ENCODE peak calls at places on chromosomes 11 and 22, in eight cellular contexts. I, O, Y, C, P, L, X and Z are unnamed samples.

GRCh38 chr11:61896665-61897386 is 5.5 kb upstream of the FADS3 start:
- DNase-seq in Y (no peak), P (no peak), I (no peak), X (no peak), L (no peak), O (no peak), C (no peak), Z (no peak)

GRCh38 chr11:77884186-77884828 is 63.4 kb downstream of the AAMDC start:
- DNase-seq in C (no peak), O (no peak), I (no peak), Y (no peak), P (no peak), X (no peak), L (no peak), Z (no peak)

GRCh38 chr22:44171486-44172076 is 9.1 kb upstream of the PARVG start:
- DNase-seq in P (no peak), C (no peak), X (peak), O (no peak), L (no peak), Y (no peak), I (no peak), Z (no peak)

GRCh38 chr22:29202231-29203192 is 3.2 kb upstream of the EMID1 start:
- DNase-seq in L (peak), Y (peak), P (peak), I (peak), O (peak), X (peak), C (no peak), Z (no peak)

GRCh38 chr22:20114506-20115475 is 1.1 kb upstream of the RANBP1 start:
- DNase-seq in Y (no peak), P (peak), O (no peak), C (no peak), I (no peak), X (no peak), L (no peak), Z (no peak)

GRCh38 chr11:33703771-33704170 is 3.1 kb upstream of the C11orf91 start:
- DNase-seq in Y (no peak), L (no peak), C (no peak), X (no peak), P (no peak), I (no peak), O (no peak), Z (no peak)

GRCh38 chr11:112173152-112173551 is 2.2 kb upstream of the BCO2 start:
- DNase-seq in I (no peak), L (no peak), Y (no peak), X (no peak), O (no peak), C (no peak), P (no peak), Z (no peak)

GRCh38 chr11:128451651-128452470 is 135.5 kb downstream of the ETS1 start:
- DNase-seq in C (peak), P (no peak), Y (peak), L (peak), X (peak), O (peak), I (peak), Z (no peak)

GRCh38 chr11:47923667-47924066 is 56.7 kb upstream of the PTPRJ start:
- DNase-seq in I (no peak), Y (peak), P (no peak), X (peak), C (no peak), L (no peak), O (no peak), Z (no peak)

GRCh38 chr11:46338988-46339666 is 8.1 kb upstream of the DGKZ start:
- DNase-seq in L (no peak), Y (peak), P (no peak), C (no peak), I (no peak), O (no peak), X (no peak), Z (peak)

GRCh38 chr22:31106001-31106571 is 1.3 kb downstream of the SELENOM start:
- DNase-seq in O (no peak), X (no peak), C (no peak), L (no peak), I (no peak), P (no peak), Y (no peak), Z (no peak)

GRCh38 chr11:21429401-21429800 is 760.0 kb downstream of the NELL1 start:
- DNase-seq in O (no peak), I (no peak), L (no peak), C (no peak), Y (no peak), X (no peak), P (no peak), Z (no peak)

GRCh38 chr11:69510471-69511357 is 29.3 kb downstream of the LINC01488 start:
- DNase-seq in X (no peak), L (no peak), I (no peak), P (no peak), O (no peak), Y (no peak), C (no peak), Z (no peak)

GRCh38 chr11:119332111-119332765 is 2.1 kb upstream of the RNF26 start:
- DNase-seq in O (no peak), I (no peak), C (no peak), L (no peak), P (no peak), Y (no peak), X (no peak), Z (no peak)

GRCh38 chr22:39567135-39567946 is 3.2 kb upstream of the CACNA1I start:
- DNase-seq in C (no peak), O (no peak), P (no peak), Y (no peak), L (no peak), X (no peak), I (peak), Z (no peak)

GRCh38 chr11:130299978-130300377 is 14.7 kb downstream of the ZBTB44 start:
- DNase-seq in L (no peak), P (no peak), X (no peak), C (no peak), Y (no peak), O (no peak), I (no peak), Z (no peak)

GRCh38 chr11:61971177-61972111 is 4.0 kb upstream of the FTH1 start:
- DNase-seq in C (peak), O (peak), Y (peak), L (peak), P (peak), X (peak), I (peak), Z (peak)

GRCh38 chr11:62223095-62223494 is 14.6 kb downstream of the SCGB2A1 start:
- DNase-seq in C (no peak), X (no peak), Y (no peak), L (no peak), P (peak), I (no peak), O (no peak), Z (no peak)

GRCh38 chr11:122717264-122717867 is 61.8 kb downstream of the UBASH3B start:
- DNase-seq in C (no peak), L (no peak), Y (no peak), O (no peak), I (peak), X (no peak), P (no peak), Z (no peak)

GRCh38 chr22:46965552-46966494 is 203.4 kb downstream of the TBC1D22A start:
- DNase-seq in O (peak), I (no peak), P (no peak), X (no peak), L (no peak), Y (no peak), C (peak), Z (no peak)

GRCh38 chr11:123428221-123428631 is 1.8 kb upstream of the GRAMD1B start:
- DNase-seq in Y (no peak), P (no peak), I (no peak), X (no peak), C (no peak), L (no peak), O (peak), Z (no peak)

GRCh38 chr11:119207300-119207570 is 1.1 kb downstream of the CBL start:
- DNase-seq in X (no peak), P (no peak), O (no peak), Y (no peak), L (no peak), I (no peak), C (no peak), Z (no peak)

GRCh38 chr22:32744560-32744959 is 56.9 kb upstream of the TIMP3 start:
- DNase-seq in P (no peak), X (no peak), L (no peak), I (no peak), O (no peak), C (no peak), Y (no peak), Z (no peak)

GRCh38 chr11:96219981-96220623 is 122.9 kb downstream of the MAML2 start:
- DNase-seq in X (no peak), I (no peak), P (no peak), C (no peak), Y (no peak), O (no peak), L (no peak), Z (no peak)

GRCh38 chr22:26724414-26724813 is 67.0 kb downstream of the MIAT start:
- DNase-seq in X (no peak), O (no peak), I (no peak), L (no peak), Y (no peak), C (no peak), P (no peak), Z (no peak)

GRCh38 chr22:43208703-43209522 is 22.0 kb upstream of the TTLL12 start:
- DNase-seq in P (no peak), L (no peak), I (no peak), Y (no peak), C (no peak), X (no peak), O (no peak), Z (no peak)

GRCh38 chr22:24500251-24500820 is 5.2 kb downstream of the UPB1 start:
- DNase-seq in X (no peak), L (peak), O (no peak), C (no peak), I (no peak), Y (no peak), P (no peak), Z (no peak)

GRCh38 chr11:63277345-63277943 is 34.0 kb upstream of the SLC22A25 start:
- DNase-seq in P (no peak), C (no peak), I (no peak), Y (no peak), L (peak), X (no peak), O (no peak), Z (no peak)

GRCh38 chr11:92711913-92712312 is 257.5 kb upstream of the MTNR1B start:
- DNase-seq in O (no peak), I (no peak), L (no peak), Y (no peak), C (no peak), P (no peak), X (no peak), Z (no peak)

DNA sequence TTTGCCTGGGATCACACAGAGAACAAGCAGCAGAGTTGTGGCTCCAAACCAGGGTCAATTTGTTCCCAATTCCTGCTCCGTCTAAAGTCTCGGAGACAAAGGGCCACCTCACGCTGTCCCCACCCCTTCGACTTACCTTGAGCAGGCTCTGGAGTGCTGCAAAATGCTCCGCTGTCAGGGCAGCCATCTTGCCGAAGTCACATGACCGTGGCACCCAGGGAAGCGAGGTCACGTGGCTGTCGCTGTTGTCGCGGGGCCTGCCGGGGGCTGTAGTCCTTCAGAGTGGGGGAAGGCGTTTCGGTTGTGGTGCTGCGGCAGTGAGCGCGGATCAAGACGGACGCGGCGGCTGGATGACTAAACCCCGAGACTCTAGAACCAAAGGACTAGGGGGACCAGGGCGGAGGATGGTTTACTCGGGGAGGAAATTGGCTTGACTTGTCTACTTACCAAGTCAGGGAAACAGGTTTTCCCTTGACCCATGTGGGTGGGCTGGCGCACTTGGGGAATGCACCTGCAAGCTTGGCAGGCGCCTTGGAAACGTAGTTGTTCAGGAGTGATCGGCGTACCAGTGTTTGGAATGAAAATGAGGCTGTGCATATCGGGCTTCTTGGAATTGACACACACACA is at the start of gene COMMD9:
- DNase-seq in P (peak), O (peak), C (peak), I (peak), L (peak), X (peak), Y (peak), Z (peak)
- TF ChIP-seq POLR2A in P (peak), O (peak), C (peak), I (peak), L (peak), X (peak), Y (peak), Z (peak)

GRCh38 chr22:35313311-35314121 is 13.8 kb downstream of the TOM1 start:
- DNase-seq in L (peak), C (peak), Y (peak), I (no peak), O (peak), P (peak), X (no peak), Z (peak)
- TF ChIP-seq POLR2A in L (no peak), C (no peak), Y (no peak), I (no peak), O (no peak), P (no peak), X (no peak), Z (no peak)

GRCh38 chr11:65427691-65428577 is 5.3 kb downstream of the NEAT1 start:
- DNase-seq in L (peak), Y (peak), C (peak), X (peak), O (peak), I (peak), P (peak), Z (no peak)

GRCh38 chr11:65429069-65429681 is 6.6 kb downstream of the NEAT1 start:
- DNase-seq in L (peak), P (peak), I (peak), O (peak), C (peak), Y (peak), X (peak), Z (no peak)

GRCh38 chr11:65429724-65430405 is 7.3 kb downstream of the NEAT1 start:
- DNase-seq in X (peak), L (peak), C (peak), P (peak), O (peak), I (peak), Y (peak), Z (no peak)

GRCh38 chr11:65426839-65427690 is 4.5 kb downstream of the NEAT1 start:
- DNase-seq in O (peak), C (peak), X (peak), Y (peak), P (peak), I (peak), L (peak), Z (no peak)

DNA sequence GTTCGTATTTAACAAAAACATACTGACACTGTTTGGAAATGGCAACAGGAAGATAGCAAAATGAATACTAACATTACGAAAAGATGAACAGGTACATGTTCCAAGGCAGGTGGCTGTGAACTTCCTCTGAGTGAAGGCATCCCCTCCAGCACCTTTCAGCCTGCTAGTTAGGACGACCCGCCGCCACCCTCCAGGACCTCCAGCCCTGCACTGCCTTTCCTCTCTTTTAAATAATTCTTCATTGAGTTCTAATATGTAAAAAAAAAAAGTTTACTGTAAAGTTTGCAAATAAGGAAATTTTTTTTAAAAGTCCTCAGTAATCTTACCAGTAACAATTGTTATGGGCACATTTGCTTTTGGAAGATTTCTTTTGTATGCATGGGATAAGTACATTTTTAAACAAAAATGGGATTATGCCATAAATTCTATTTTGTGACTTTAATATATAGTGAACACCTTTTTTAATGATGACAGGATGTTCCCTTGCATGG is 6.0 kb downstream of the NEAT1 start:
- DNase-seq in I (peak), P (peak), X (peak), O (peak), C (peak), L (peak), Y (peak), Z (no peak)
- TF ChIP-seq POLR2A in I (peak), P (no peak), X (peak), O (no peak), C (peak), L (no peak), Y (no peak), Z (peak)

GRCh38 chr11:94130589-94131362 is 2.1 kb downstream of the PANX1 start:
- DNase-seq in L (no peak), X (peak), I (no peak), O (no peak), P (peak), C (no peak), Y (no peak), Z (no peak)
- TF ChIP-seq POLR2A in L (peak), X (no peak), I (peak), O (peak), P (no peak), C (peak), Y (no peak), Z (no peak)